ENCODE peak calls at places on chromosomes 7 and 10, in four cellular contexts. F, Z, Y and C are unnamed samples.

GRCh38 chr10:14617125-14617524 is 157.6 kb downstream of the FAM107B start:
- DNase-seq in F (no peak), Z (no peak), Y (no peak), C (no peak)

GRCh38 chr10:75294518-75294865 is 58.7 kb upstream of the COMTD1 start:
- DNase-seq in F (no peak), Z (no peak), Y (peak), C (peak)

GRCh38 chr10:92923416-92923815 is 75.1 kb downstream of the EXOC6 start:
- DNase-seq in F (no peak), Z (no peak), Y (no peak), C (no peak)

GRCh38 chr7:32616625-32617024 is 121.3 kb downstream of the AVL9 start:
- DNase-seq in F (no peak), Z (no peak), Y (no peak), C (no peak)

GRCh38 chr7:26681819-26682418 is 182.5 kb downstream of the SKAP2 start:
- DNase-seq in F (no peak), Z (no peak), Y (peak), C (no peak)

GRCh38 chr7:93337047-93337446 is 104.9 kb downstream of the VPS50 start:
- DNase-seq in F (no peak), Z (no peak), Y (no peak), C (no peak)

GRCh38 chr10:42979730-42980467 is 97.0 kb upstream of the RET start:
- DNase-seq in F (peak), Z (no peak), Y (peak), C (no peak)

GRCh38 chr10:89228136-89228535 is 21.0 kb upstream of the CH25H start:
- DNase-seq in F (no peak), Z (no peak), Y (no peak), C (no peak)

GRCh38 chr7:94335586-94335985 is 59.1 kb upstream of the COL1A2 start:
- DNase-seq in F (no peak), Z (no peak), Y (no peak), C (no peak)

GRCh38 chr10:79927111-79927828 is 21.6 kb downstream of the SFTPD start:
- DNase-seq in F (peak), Z (no peak), Y (peak), C (no peak)

GRCh38 chr7:140625908-140626868 is 14.4 kb downstream of the DENND2A start:
- DNase-seq in F (peak), Z (peak), Y (peak), C (no peak)

GRCh38 chr7:30992414-30992813 is 28.7 kb downstream of the GHRHR start:
- DNase-seq in F (no peak), Z (no peak), Y (no peak), C (peak)

DNA sequence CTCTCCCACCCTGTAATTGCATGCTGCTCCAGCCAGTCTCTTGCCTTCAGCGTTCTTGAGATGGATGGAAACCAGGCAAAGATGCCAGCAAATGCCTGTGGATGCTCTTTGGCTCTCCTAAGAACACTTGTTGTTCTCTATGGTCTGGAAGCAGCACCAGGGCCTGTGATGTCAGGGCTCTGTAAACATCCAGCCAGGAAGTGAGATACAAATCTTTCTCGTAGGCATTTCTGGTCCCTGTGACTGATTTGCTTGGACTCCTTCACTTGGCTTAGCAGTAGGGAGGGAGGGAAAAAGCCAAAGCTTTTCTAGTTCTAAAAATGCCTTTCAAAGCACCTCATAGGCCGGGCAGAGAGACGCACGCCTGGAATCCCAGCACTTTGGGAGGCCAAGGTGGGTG is 201.3 kb downstream of the REEP3 start:
- DNase-seq in F (no peak), Z (no peak), Y (peak), C (peak)
- TF ChIP-seq POLR2AphosphoS5 in F (peak), Z (peak), Y (no peak), C (peak)

GRCh38 chr10:100986952-100987684 is at the start of the genes MRPL43 and TWNK:
- DNase-seq in F (peak), Z (peak), Y (peak), C (peak)

GRCh38 chr10:100987685-100988049 is 324 bp downstream of the TWNK start:
- DNase-seq in F (no peak), Z (no peak), Y (no peak), C (no peak)

GRCh38 chr10:100986623-100986951 is 710 bp downstream of the MRPL43 start:
- DNase-seq in F (no peak), Z (no peak), Y (no peak), C (no peak)

GRCh38 chr10:100989088-100989487 is 1.7 kb downstream of the TWNK start:
- DNase-seq in F (no peak), Z (no peak), Y (no peak), C (no peak)

DNA sequence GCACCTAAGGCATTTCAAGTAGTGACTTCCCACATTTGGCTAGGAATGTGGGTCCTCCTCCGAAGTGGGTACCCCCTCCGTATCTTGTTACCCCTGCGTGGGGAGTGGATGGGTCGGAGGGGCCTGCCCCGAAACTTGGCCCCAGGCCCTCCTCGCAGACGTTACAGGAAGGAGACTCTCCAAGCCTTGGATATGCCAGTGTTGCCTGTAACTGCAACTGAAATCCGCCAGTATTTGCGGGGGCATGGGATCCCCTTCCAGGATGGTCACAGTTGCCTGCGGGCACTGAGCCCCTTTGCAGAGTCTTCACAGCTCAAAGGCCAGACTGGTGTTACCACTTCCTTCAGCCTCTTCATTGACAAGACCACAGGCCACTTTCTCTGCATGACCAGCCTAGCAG is 823 bp downstream of the TWNK start:
- DNase-seq in F (no peak), Z (no peak), Y (no peak), C (no peak)
- H3K4me3 ChIP-seq in F (peak), Z (peak), Y (peak), C (peak)

DNA sequence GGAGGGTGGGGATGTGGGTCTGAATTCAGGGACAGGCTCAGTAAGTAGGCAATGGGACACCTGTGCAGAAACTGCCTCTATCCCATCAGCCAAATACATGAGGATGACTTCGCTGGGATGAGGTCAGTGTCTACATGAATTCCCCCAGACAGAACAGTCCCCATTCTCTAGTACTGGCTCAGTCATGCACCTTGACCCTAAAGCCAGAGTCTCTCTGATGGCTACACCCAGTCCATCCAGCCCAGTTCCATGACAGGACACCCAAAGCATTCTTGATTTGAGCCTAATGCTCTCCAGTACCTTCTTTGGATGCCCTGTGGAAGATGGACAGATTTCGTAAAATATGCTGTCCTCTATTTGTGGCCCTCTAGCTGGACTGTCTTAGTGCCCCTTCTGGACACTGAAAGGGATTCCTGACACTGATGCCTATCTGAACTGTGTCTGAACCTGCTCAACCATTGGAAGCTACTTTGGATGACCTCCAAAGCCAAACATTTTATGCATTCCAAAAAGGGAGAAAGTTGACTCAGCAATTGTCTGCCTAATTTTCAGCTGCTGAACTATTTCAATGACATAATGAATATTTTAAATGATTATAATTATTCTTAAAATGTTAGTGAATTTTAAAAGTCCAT is 14.6 kb downstream of the SFRP4 start:
- DNase-seq in F (no peak), Z (no peak), Y (no peak), C (no peak)
- H3K27ac ChIP-seq in F (no peak), Z (no peak), Y (no peak), C (no peak)

DNA sequence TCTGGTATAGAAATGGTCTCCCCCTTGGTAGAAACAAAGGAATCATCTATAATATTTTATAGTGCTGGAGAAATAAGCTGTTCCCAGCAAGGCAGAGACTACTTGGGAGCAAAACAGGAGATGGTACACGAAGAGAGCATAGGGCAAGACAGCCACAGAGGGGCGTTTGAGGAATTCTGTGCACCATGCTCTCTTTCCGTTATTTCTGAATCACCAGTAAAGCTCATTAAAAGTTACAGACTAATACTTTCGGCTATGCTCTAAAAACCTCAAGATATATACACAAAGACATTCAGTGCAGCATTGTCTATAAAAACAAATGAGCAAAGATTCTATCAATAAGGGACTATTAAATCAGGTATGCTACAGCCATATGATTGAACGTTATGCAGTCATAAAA is 68.5 kb upstream of the FHIP2A start:
- DNase-seq in F (no peak), Z (no peak), Y (no peak), C (no peak)
- TF ChIP-seq POLR2AphosphoS5 in F (no peak), Z (no peak), Y (no peak), C (no peak)

GRCh38 chr10:101779544-101780186 is 3.6 kb downstream of the NPM3 start:
- DNase-seq in F (peak), Z (peak), Y (peak), C (peak)
- H3K4me3 ChIP-seq in F (peak), Z (peak), Y (no peak), C (peak)

DNA sequence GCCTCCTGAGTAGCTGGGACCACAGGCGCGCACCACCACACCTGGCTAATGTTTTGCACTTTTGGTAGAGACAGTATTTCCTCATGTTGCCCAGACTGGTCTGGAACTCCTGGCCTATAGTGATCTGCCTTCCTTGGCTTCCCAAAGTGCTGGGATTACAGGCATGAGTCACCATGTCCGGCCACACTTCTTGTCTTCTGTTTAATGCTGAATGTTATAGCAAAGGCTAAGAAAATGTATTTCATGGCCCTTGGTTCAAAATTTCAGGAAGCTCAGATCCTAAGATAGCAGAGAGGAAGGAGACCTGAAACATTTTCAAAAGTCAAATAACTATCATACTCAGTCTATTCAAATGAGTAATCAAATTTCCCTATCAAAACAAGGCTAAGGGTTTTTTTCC is 229.6 kb downstream of the BAMBI start:
- DNase-seq in F (no peak), Z (no peak), Y (no peak), C (no peak)
- H3K27ac ChIP-seq in F (no peak), Z (no peak), Y (no peak), C (no peak)